ENCODE peak calls at places on chromosomes 16 and 17, in nine cellular contexts. O is mammary epithelial cell, Z is H1, M is GM23248, C is PC-3, H is HCT116, N is fibroblast of lung, W is endothelial cell of umbilical vein, K is DND-41. A is an unnamed sample.

GRCh38 chr16:9854665-9855064 is 327.6 kb downstream of the GRIN2A start:
- DNase-seq in N (peak; percentile 81), K (no peak), W (peak; percentile 51), Z (no peak), O (peak; percentile 8), M (peak; percentile 55), C (peak; percentile 63), H (no peak), A (no peak)

GRCh38 chr17:6096201-6097004 is 26.2 kb downstream of the WSCD1 start:
- DNase-seq in N (no peak), K (no peak), H (no peak), W (no peak), M (no peak), Z (no peak), O (no peak), C (no peak), A (no peak)

GRCh38 chr17:74921045-74921681 is 1.9 kb downstream of the USH1G start:
- DNase-seq in W (no peak), M (no peak), C (no peak), K (no peak), N (no peak), Z (no peak), H (no peak), O (peak; percentile 27), A (no peak)

GRCh38 chr16:59632266-59632855 is 898.2 kb upstream of the GOT2 start:
- DNase-seq in K (no peak), M (peak; percentile 52), W (peak; percentile 81), O (peak; percentile 13), N (peak; percentile 91), C (no peak), H (no peak), Z (no peak), A (no peak)

GRCh38 chr16:4800290-4801041 is 2.0 kb downstream of the ROGDI start:
- DNase-seq in M (no peak), H (no peak), Z (no peak), N (no peak), C (no peak), O (peak; percentile 65), K (no peak), W (no peak), A (no peak)

GRCh38 chr17:81322271-81323082 is 27.4 kb upstream of the SLC38A10 start:
- DNase-seq in N (no peak), H (peak; percentile 70), Z (no peak), M (peak; percentile 51), W (no peak), O (no peak), C (peak; percentile 36), K (peak; percentile 58), A (no peak)

GRCh38 chr16:27448531-27449433 is 46.8 kb downstream of the IL21R start:
- DNase-seq in K (no peak), M (no peak), O (no peak), H (no peak), N (no peak), C (no peak), Z (no peak), W (no peak), A (no peak)

GRCh38 chr17:49508061-49508865 is 13.2 kb downstream of the NGFR start:
- DNase-seq in N (no peak), H (peak; percentile 52), W (no peak), C (peak; percentile 98), K (no peak), O (peak; percentile 97), M (peak; percentile 49), Z (peak; percentile 97), A (no peak)

GRCh38 chr17:17372856-17373520 is 69.8 kb downstream of the NT5M start:
- DNase-seq in K (no peak), H (no peak), O (no peak), N (no peak), W (no peak), Z (no peak), C (no peak), M (no peak), A (no peak)

GRCh38 chr17:43359469-43360105 is 39.2 kb upstream of the ARL4D start:
- DNase-seq in Z (no peak), O (no peak), N (no peak), K (peak; percentile 19), M (no peak), C (no peak), W (no peak), H (no peak), A (no peak)

GRCh38 chr17:31559647-31560501 is 168.4 kb downstream of the RAB11FIP4 start:
- DNase-seq in C (no peak), Z (no peak), M (peak; percentile 59), O (no peak), N (no peak), K (no peak), H (no peak), W (peak; percentile 56), A (no peak)

GRCh38 chr16:78800535-78800934 is 701.1 kb downstream of the WWOX start:
- DNase-seq in H (no peak), W (no peak), O (no peak), M (no peak), Z (no peak), C (no peak), K (no peak), N (no peak), A (no peak)

GRCh38 chr17:79989106-79989835 is 46.4 kb downstream of the TBC1D16 start:
- DNase-seq in N (no peak), C (no peak), W (no peak), O (no peak), K (no peak), Z (no peak), H (no peak), M (no peak), A (no peak)

GRCh38 chr17:74760404-74761105 is 12.1 kb downstream of the NHERF1 start:
- DNase-seq in H (no peak), C (no peak), Z (no peak), K (no peak), O (peak; percentile 53), N (no peak), W (no peak), M (no peak), A (no peak)

GRCh38 chr17:49564638-49565037 is 11.0 kb upstream of the NXPH3 start:
- DNase-seq in N (no peak), K (no peak), O (no peak), C (peak; percentile 58), Z (no peak), H (no peak), W (no peak), M (no peak), A (no peak)

DNA sequence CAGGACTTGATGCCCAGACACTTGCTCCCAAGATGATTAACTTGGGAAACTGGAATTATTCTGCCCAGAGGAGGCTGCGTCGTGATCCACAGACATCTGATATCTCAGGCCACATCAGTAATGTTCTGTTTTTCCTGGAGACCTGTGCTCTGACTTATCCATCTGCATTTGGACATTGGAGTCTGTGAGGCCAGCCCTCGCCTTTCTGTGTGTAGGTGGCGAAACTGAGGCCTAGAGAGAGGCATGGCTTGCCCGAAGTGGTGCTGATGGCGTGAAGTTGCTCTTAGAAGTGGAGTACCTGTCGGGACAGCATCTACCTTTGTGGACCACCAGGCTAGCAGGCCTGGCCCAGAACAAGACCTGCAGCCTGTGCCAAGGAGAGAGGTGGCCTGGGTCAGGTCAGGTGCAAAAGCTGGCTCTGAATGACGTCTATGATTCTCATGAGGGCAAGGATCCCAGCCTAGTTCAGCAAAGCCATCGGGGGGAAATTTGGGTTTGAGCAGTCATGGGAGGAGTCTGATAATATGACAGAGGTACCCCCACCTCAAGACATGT is 186.8 kb upstream of the ZNF469 start:
- DNase-seq in K (no peak), W (no peak), N (no peak), O (no peak), C (no peak), H (no peak), Z (no peak), M (no peak), A (no peak)
- H3K27ac ChIP-seq in K (no peak overlapping the region), W (no peak overlapping the region), N (no peak overlapping the region), O (no peak overlapping the region), C (no peak overlapping the region), H (no peak overlapping the region), Z (no peak overlapping the region), M (no peak overlapping the region), A (no peak overlapping the region)

GRCh38 chr17:9905078-9905415 is at the start of gene RCVRN:
- DNase-seq in H (no peak), C (no peak), Z (no peak), W (no peak), M (no peak), O (no peak), K (no peak), N (no peak), A (no peak)
- H3K9ac ChIP-seq in H (no peak within 1 kb of the TSS), C (no peak within 1 kb of the TSS), Z (no peak within 1 kb of the TSS), W (no peak within 1 kb of the TSS), M (no peak within 1 kb of the TSS), O (no peak within 1 kb of the TSS), K (no peak within 1 kb of the TSS), N (no peak within 1 kb of the TSS), A (no peak within 1 kb of the TSS)

GRCh38 chr16:979859-980594 is 1.5 kb upstream of the SOX8 start:
- DNase-seq in H (no peak), Z (no peak), K (no peak), C (no peak), M (no peak), W (no peak), N (no peak), O (no peak), A (no peak)
- TF ChIP-seq EZH2 in H (no peak), Z (peak; percentile 73), K (no peak), C (no peak), M (no peak), W (no peak), N (no peak), O (peak; percentile 32), A (no peak)

GRCh38 chr17:68207651-68208253 is 40.1 kb upstream of the AMZ2 start:
- DNase-seq in C (no peak), N (no peak), M (no peak), K (no peak), H (no peak), W (no peak), Z (no peak), O (no peak), A (no peak)

GRCh38 chr17:68204736-68205135 is 43.1 kb upstream of the AMZ2 start:
- DNase-seq in W (no peak), M (no peak), N (no peak), O (no peak), K (no peak), Z (no peak), H (no peak), C (peak; percentile 61), A (no peak)

GRCh38 chr17:68200689-68201424 is 47.0 kb upstream of the AMZ2 start:
- DNase-seq in W (peak; percentile 80), C (peak; percentile 83), M (peak; percentile 73), N (peak; percentile 57), K (peak; percentile 83), Z (peak; percentile 79), O (peak; percentile 50), H (peak; percentile 58), A (peak; percentile 30)

GRCh38 chr17:68201425-68201785 is 46.4 kb upstream of the AMZ2 start:
- DNase-seq in M (no peak), W (no peak), C (no peak), H (no peak), Z (no peak), N (no peak), K (no peak), O (no peak), A (no peak)

DNA sequence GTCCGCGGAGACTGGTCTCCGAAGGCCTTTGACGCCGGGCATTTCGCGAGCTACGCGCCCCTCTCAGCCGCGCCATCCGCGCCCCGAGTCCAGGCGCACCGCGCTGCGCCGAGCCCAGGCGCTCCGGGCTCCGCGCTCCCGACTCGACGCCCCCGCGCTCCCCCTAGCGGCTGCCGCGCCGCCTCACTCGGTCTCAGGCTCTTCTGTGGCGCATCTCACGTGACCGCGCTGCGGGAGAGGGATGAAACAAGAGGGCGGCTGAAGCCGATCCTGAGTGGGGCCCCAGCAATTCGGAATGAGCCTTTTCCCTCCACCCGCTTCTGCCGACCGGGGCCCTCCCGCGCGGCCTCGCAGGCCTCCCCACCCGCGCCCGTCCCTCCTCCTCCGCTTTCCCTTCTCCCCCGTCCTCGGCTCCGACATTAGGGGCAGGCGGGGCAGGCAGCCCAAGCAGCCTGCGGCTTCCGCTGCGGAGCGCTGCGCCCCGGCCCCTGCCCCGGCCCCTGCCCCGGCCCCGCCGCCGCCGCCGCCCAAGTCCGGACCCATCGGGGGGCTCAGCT is 42.5 kb upstream of the AMZ2 start:
- DNase-seq in O (peak; percentile 76), K (peak; percentile 93), W (peak; percentile 88), N (peak; percentile 79), Z (no peak), C (peak; percentile 91), M (peak; percentile 94), H (peak; percentile 78), A (no peak)
- H3K27ac ChIP-seq in O (peak overlapping the region; percentile 29), K (peak overlapping the region; percentile 82), W (peak overlapping the region; percentile 52), N (peak overlapping the region; percentile 65), Z (peak overlapping the region; percentile 77), C (no peak overlapping the region), M (no peak overlapping the region), H (peak overlapping the region; percentile 75), A (no peak overlapping the region)